ENCODE peak calls at places on chromosomes 4 and X, in eight cellular contexts. V is GM23338, C is cardiac muscle cell, H is thyroid gland, I is bronchial epithelial cell, T is AG09319, W is heart right ventricle, M is neural crest cell. Q is an unnamed sample.

GRCh38 chr4:3829211-3829953 is 63.2 kb downstream of the ADRA2C start:
- DNase-seq in V (no peak), M (no peak), H (no peak), W (no peak), I (no peak), T (no peak), C (no peak), Q (peak; percentile 88)

GRCh38 chr4:5712517-5712916 is 1.5 kb downstream of the EVC start:
- DNase-seq in C (peak; percentile 48), I (peak; percentile 64), W (no peak), T (no peak), V (no peak), M (no peak), H (no peak), Q (no peak)

GRCh38 chr4:11021348-11021747 is 336.8 kb upstream of the CLNK start:
- DNase-seq in C (no peak), V (no peak), M (no peak), H (no peak), I (no peak), W (no peak), T (no peak), Q (no peak)

GRCh38 chr4:24209131-24209530 is 319.3 kb upstream of the PPARGC1A start:
- DNase-seq in V (no peak), C (no peak), H (peak; percentile 37), T (no peak), W (no peak), I (no peak), M (no peak), Q (no peak)

GRCh38 chr4:169618286-169618685 is 2.1 kb upstream of the CLCN3 start:
- DNase-seq in W (no peak), V (no peak), T (no peak), M (no peak), I (peak; percentile 22), C (no peak), H (no peak), Q (no peak)

GRCh38 chrX:9416562-9417319 is 48.1 kb upstream of the TBL1X start:
- DNase-seq in C (peak; percentile 78), H (no peak), T (peak; percentile 51), M (no peak), W (no peak), V (no peak), I (peak; percentile 15), Q (no peak)

GRCh38 chr4:146398404-146398803 is 123.3 kb downstream of the SLC10A7 start:
- DNase-seq in C (no peak), V (no peak), H (no peak), T (peak; percentile 31), I (no peak), W (no peak), M (no peak), Q (no peak)

GRCh38 chr4:164081801-164082200 is 587.3 kb downstream of the TMA16 start:
- DNase-seq in I (no peak), W (no peak), T (no peak), V (no peak), H (no peak), C (no peak), M (no peak), Q (no peak)

GRCh38 chr4:120809518-120809917 is 113.0 kb downstream of the PRDM5 start:
- DNase-seq in H (no peak), V (no peak), I (no peak), W (no peak), T (no peak), C (no peak), M (no peak), Q (no peak)

GRCh38 chr4:158176108-158176507 is 3.3 kb upstream of the GASK1B start:
- DNase-seq in M (no peak), I (peak; percentile 72), H (peak; percentile 95), V (no peak), T (no peak), C (no peak), W (no peak), Q (no peak)

GRCh38 chr4:54082168-54082567 is 17.8 kb upstream of the CHIC2 start:
- DNase-seq in I (peak; percentile 99), V (no peak), M (no peak), W (no peak), T (peak; percentile 97), H (no peak), C (peak; percentile 98), Q (no peak)

GRCh38 chr4:17492058-17492741 is 19.7 kb downstream of the QDPR start:
- DNase-seq in W (no peak), T (no peak), V (no peak), H (peak; percentile 60), C (peak; percentile 31), M (no peak), I (no peak), Q (no peak)

GRCh38 chrX:41759817-41760216 is 35.8 kb downstream of the GPR82 start:
- DNase-seq in C (peak; percentile 54), T (no peak), V (peak; percentile 67), W (no peak), M (no peak), H (no peak), I (peak; percentile 7), Q (no peak)

GRCh38 chr4:8341691-8342090 is 72.1 kb downstream of the HTRA3 start:
- DNase-seq in T (no peak), M (no peak), V (no peak), W (peak; percentile 70), H (peak; percentile 62), C (peak; percentile 12), I (no peak), Q (peak; percentile 41)

GRCh38 chr4:133147922-133148689 is 988 bp upstream of the PCDH10 start:
- DNase-seq in I (no peak), T (no peak), W (peak; percentile 15), V (peak; percentile 64), M (peak; percentile 49), C (peak; percentile 72), H (peak; percentile 17), Q (peak; percentile 73)

GRCh38 chr4:77454858-77455257 is 150.8 kb upstream of the CXCL13 start:
- DNase-seq in M (no peak), C (peak; percentile 13), T (no peak), V (no peak), H (no peak), W (no peak), I (peak; percentile 62), Q (no peak)

GRCh38 chr4:142845293-142846070 is 619 bp downstream of the INPP4B start:
- DNase-seq in T (no peak), H (peak; percentile 5), W (peak; percentile 30), C (peak; percentile 19), M (no peak), I (no peak), V (peak; percentile 63), Q (peak; percentile 86)

GRCh38 chrX:132876509-132876837 is 82.0 kb downstream of the HS6ST2 start:
- DNase-seq in C (no peak), T (no peak), I (no peak), V (peak; percentile 64), W (no peak), M (no peak), H (no peak), Q (no peak)

GRCh38 chrX:65194547-65194946 is 218.3 kb upstream of the ZC4H2 start:
- DNase-seq in V (no peak), T (no peak), I (no peak), H (no peak), M (no peak), W (no peak), C (no peak), Q (no peak)

GRCh38 chrX:65195621-65196020 is 219.4 kb upstream of the ZC4H2 start:
- DNase-seq in I (no peak), W (no peak), T (no peak), H (no peak), V (no peak), C (no peak), M (no peak), Q (no peak)

DNA sequence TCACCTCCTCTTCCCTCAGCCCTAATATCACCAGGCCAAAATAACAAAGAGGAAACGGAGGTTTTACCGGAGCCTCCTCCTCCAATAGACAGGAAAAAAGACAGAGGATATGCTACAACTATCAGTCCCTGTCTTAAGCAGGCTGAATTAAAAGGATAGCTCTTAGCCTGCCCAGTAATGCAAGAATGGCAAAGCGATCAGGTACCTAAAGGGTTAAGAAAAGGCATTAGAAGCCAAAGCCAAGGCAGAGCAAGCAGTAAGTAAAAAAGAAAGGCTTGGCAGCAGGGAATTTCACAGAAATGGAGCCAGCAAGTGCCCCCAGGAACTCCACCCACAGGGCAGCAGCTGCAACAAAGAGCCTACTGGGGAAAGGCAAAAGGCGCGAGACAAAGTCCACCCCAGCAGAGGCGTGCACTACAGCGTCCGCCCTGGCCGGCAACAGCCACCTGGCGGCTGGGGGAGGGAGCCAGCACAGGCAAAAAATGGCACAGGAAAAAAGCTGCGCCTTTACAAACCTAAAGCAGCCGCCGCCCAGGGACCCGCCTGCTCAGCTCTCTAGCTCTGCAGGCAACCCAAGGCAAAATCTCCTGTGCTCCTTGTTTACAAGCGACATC is 220.6 kb upstream of the ZC4H2 start:
- DNase-seq in W (no peak), M (peak; percentile 20), H (peak; percentile 34), C (no peak), T (no peak), I (no peak), V (peak; percentile 75), Q (no peak)
- TF ChIP-seq CTCF in W (no peak), M (peak; percentile 62), H (no peak), C (no peak), T (no peak), I (peak; percentile 27), V (peak; percentile 30), Q (peak; percentile 16)

DNA sequence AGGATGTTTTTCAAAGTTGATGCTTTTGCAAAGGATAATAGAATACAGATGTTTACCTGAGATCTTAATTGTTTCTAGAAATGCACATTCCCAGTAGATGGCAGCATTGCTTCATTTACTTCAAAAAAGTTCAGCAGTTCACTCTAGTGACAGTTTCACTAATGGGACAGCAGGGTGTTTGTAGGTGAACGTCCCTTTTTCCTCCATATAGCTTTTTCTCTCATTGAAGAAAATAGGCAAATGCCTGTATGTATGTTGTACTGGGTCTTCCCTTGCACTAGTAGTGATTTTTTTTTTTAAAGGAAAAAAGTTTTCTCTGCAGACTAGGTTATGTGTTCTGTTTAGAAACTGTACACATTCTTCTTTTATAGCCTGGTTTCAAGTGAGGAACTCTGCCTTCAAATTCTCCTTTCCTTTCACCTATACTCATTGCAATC is 86.2 kb downstream of the EGF start:
- DNase-seq in M (peak; percentile 41), I (peak; percentile 65), T (no peak), H (no peak), C (peak; percentile 71), V (peak; percentile 81), W (no peak), Q (no peak)
- TF ChIP-seq CTCF in M (peak; percentile 83), I (peak; percentile 61), T (peak; percentile 57), H (peak; percentile 49), C (peak; percentile 64), V (peak; percentile 79), W (peak; percentile 64), Q (peak; percentile 93)

DNA sequence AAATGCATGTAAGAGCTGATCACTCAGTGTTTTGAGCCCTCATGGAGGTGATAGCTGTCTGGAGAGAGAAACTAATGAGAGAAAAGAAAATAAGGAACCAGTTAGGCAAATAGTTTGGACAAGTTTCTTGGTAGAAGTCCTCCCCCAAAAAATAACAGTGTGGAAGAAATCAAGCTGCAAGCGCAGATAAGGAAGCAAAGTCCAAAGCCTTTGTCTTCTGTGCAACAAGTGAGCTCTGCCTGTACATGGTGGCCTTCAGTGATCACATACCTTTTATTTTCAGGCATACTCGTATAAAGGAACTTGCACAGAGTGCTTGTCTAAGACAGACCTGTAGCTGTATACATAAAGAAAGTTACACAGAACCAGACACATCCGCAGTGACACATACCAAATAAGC is 2.5 kb upstream of the UGT2A3 start:
- DNase-seq in I (no peak), C (no peak), H (no peak), M (no peak), W (no peak), V (no peak), T (no peak), Q (no peak)
- TF ChIP-seq CTCF in I (no peak), C (no peak), H (no peak), M (no peak), W (no peak), V (no peak), T (no peak), Q (no peak)

GRCh38 chrX:17860811-17861495 is at the start of gene RAI2:
- DNase-seq in I (no peak), V (peak; percentile 48), C (no peak), T (no peak), W (peak; percentile 34), H (peak; percentile 60), M (peak; percentile 36), Q (no peak)
- TF ChIP-seq CTCF in I (no peak), V (no peak), C (no peak), T (no peak), W (no peak), H (no peak), M (peak; percentile 35), Q (peak; percentile 26)